ENCODE peak calls at places on chromosomes 13 and 19, in four cellular contexts. J is HEK293T, F is left lung, P is mucosa of gallbladder. O is an unnamed sample.

GRCh38 chr13:50415428-50415827 is 400.2 kb downstream of the KCNRG start:
- DNase-seq in J (no peak), F (no peak), P (no peak), O (no peak)

GRCh38 chr13:107124129-107124718 is 556.3 kb upstream of the ARGLU1 start:
- DNase-seq in J (no peak), F (no peak), P (no peak), O (no peak)

GRCh38 chr19:58009666-58010301 is 7.2 kb upstream of the ZNF606 start:
- DNase-seq in J (no peak), F (peak; percentile 94), P (peak; percentile 94), O (peak; percentile 49)

GRCh38 chr13:33728271-33729037 is 89.5 kb upstream of the RFC3 start:
- DNase-seq in J (no peak), F (no peak), P (peak; percentile 51), O (no peak)

GRCh38 chr19:49133621-49134454 is 14.5 kb downstream of the PPFIA3 start:
- DNase-seq in J (peak; percentile 27), F (peak; percentile 90), P (peak; percentile 80), O (no peak)

GRCh38 chr19:44879309-44880065 is 11.6 kb upstream of the TOMM40 start:
- DNase-seq in J (no peak), F (no peak), P (no peak), O (no peak)

GRCh38 chr13:50891206-50891605 is 18.4 kb upstream of the RNASEH2B start:
- DNase-seq in J (no peak), F (no peak), P (no peak), O (no peak)

GRCh38 chr19:2731181-2732117 is 8.4 kb downstream of the SLC39A3 start:
- DNase-seq in J (no peak), F (no peak), P (no peak), O (no peak)

GRCh38 chr19:11445141-11445540 is 9.7 kb downstream of the PRKCSH start:
- DNase-seq in J (no peak), F (no peak), P (no peak), O (no peak)

GRCh38 chr13:85261757-85262346 is 537.4 kb downstream of the SLITRK6 start:
- DNase-seq in J (peak; percentile 43), F (no peak), P (no peak), O (no peak)

GRCh38 chr19:35585844-35586243 is at the start of gene PMIS2:
- DNase-seq in J (peak; percentile 48), F (no peak), P (no peak), O (no peak)

GRCh38 chr13:81636120-81636519 is 1295.2 kb upstream of the SPRY2 start:
- DNase-seq in J (no peak), F (no peak), P (no peak), O (no peak)

GRCh38 chr13:77528834-77529500 is 6.5 kb upstream of the SCEL start:
- DNase-seq in J (no peak), F (no peak), P (no peak), O (no peak)

GRCh38 chr13:21104199-21105019 is 43.0 kb upstream of the LATS2 start:
- DNase-seq in J (no peak), F (no peak), P (no peak), O (no peak)

GRCh38 chr13:59621791-59622190 is 541.9 kb downstream of the DIAPH3 start:
- DNase-seq in J (no peak), F (no peak), P (no peak), O (no peak)

GRCh38 chr13:66835040-66835628 is 395.0 kb downstream of the PCDH9 start:
- DNase-seq in J (peak; percentile 100), F (peak; percentile 20), P (peak; percentile 54), O (no peak)

GRCh38 chr19:31235806-31236205 is 113.4 kb downstream of the TSHZ3 start:
- DNase-seq in J (no peak), F (no peak), P (no peak), O (no peak)

GRCh38 chr13:84352946-84353345 is 470.7 kb upstream of the SLITRK1 start:
- DNase-seq in J (no peak), F (no peak), P (no peak), O (no peak)

GRCh38 chr13:20313896-20314295 is 81.8 kb upstream of the GJB6 start:
- DNase-seq in J (no peak), F (no peak), P (no peak), O (no peak)

GRCh38 chr19:46714523-46715106 is 2.3 kb downstream of the PRKD2 start:
- DNase-seq in J (no peak), F (no peak), P (no peak), O (no peak)

GRCh38 chr19:45428385-45429231 is 4.9 kb upstream of the ERCC1 start:
- DNase-seq in J (peak; percentile 46), F (peak; percentile 78), P (no peak), O (no peak)

GRCh38 chr13:93066187-93066586 is 160.4 kb upstream of the GPC6 start:
- DNase-seq in J (no peak), F (no peak), P (no peak), O (peak; percentile 12)

GRCh38 chr13:113397606-113398425 is 33.9 kb upstream of the GRTP1 start:
- DNase-seq in J (no peak), F (peak; percentile 67), P (no peak), O (no peak)

GRCh38 chr13:26255717-26256277 is 1.9 kb downstream of the CDK8 start:
- DNase-seq in J (no peak), F (no peak), P (no peak), O (no peak)

GRCh38 chr19:5436101-5436947 is 18.9 kb upstream of the ZNRF4 start:
- DNase-seq in J (peak; percentile 99), F (no peak), P (no peak), O (peak; percentile 19)

GRCh38 chr13:42355118-42355840 is 83.3 kb downstream of the AKAP11 start:
- DNase-seq in J (no peak), F (no peak), P (no peak), O (no peak)

GRCh38 chr13:106916329-106916728 is 348.4 kb upstream of the ARGLU1 start:
- DNase-seq in J (no peak), F (no peak), P (no peak), O (no peak)

GRCh38 chr19:38656171-38656981 is 8.9 kb downstream of the ACTN4 start:
- DNase-seq in J (no peak), F (no peak), P (no peak), O (no peak)

GRCh38 chr19:18665771-18666202 is 17.7 kb upstream of the CRTC1 start:
- DNase-seq in J (no peak), F (no peak), P (no peak), O (no peak)

GRCh38 chr13:46295531-46296464 is 84.1 kb downstream of the LRRC63 start:
- DNase-seq in J (no peak), F (no peak), P (peak; percentile 27), O (peak; percentile 92)

GRCh38 chr13:21020581-21020980 is 40.8 kb downstream of the LATS2 start:
- DNase-seq in J (no peak), F (no peak), P (no peak), O (no peak)

GRCh38 chr19:3464797-3465235 is 15.5 kb downstream of the SMIM24 start:
- DNase-seq in J (no peak), F (no peak), P (no peak), O (no peak)

O was measured in GM04504.